ENCODE peak calls at places on chromosomes 3 and 15, in four cellular contexts. One of them, this sample, is unnamed.

GRCh38 chr15:31341036-31341435 is 14.4 kb downstream of the KLF13 start:
- DNase-seq in Kasumi-1: no peak
- DNase-seq in H9: no peak
- DNase-seq in HuH-7: no peak
- DNase-seq in this sample: no peak

GRCh38 chr3:55899887-55900286 is 412.8 kb upstream of the WNT5A start:
- DNase-seq in Kasumi-1: no peak
- DNase-seq in HuH-7: no peak
- DNase-seq in H9: peak
- DNase-seq in this sample: peak

GRCh38 chr3:84959470-84960380 is 936 bp downstream of the CADM2 start:
- DNase-seq in Kasumi-1: no peak
- DNase-seq in H9: peak
- DNase-seq in HuH-7: no peak
- DNase-seq in this sample: peak

GRCh38 chr3:30203301-30203700 is 403.1 kb upstream of the TGFBR2 start:
- DNase-seq in H9: no peak
- DNase-seq in Kasumi-1: no peak
- DNase-seq in HuH-7: no peak
- DNase-seq in this sample: no peak

GRCh38 chr15:77107531-77108355 is 36.8 kb upstream of the TSPAN3 start:
- DNase-seq in Kasumi-1: peak
- DNase-seq in HuH-7: peak
- DNase-seq in H9: peak
- DNase-seq in this sample: peak

GRCh38 chr15:88376574-88377174 is 90.5 kb downstream of the MRPL46 start:
- DNase-seq in H9: no peak
- DNase-seq in Kasumi-1: no peak
- DNase-seq in HuH-7: no peak
- DNase-seq in this sample: no peak

GRCh38 chr3:81769271-81769670 is 7.8 kb upstream of the GBE1 start:
- DNase-seq in Kasumi-1: no peak
- DNase-seq in H9: no peak
- DNase-seq in HuH-7: no peak
- DNase-seq in this sample: no peak

GRCh38 chr15:83380682-83381081 is 66.5 kb upstream of the SH3GL3 start:
- DNase-seq in HuH-7: peak
- DNase-seq in H9: peak
- DNase-seq in Kasumi-1: peak
- DNase-seq in this sample: peak

GRCh38 chr15:35481992-35482391 is 64.0 kb downstream of the DPH6 start:
- DNase-seq in Kasumi-1: no peak
- DNase-seq in H9: peak
- DNase-seq in HuH-7: no peak
- DNase-seq in this sample: peak

GRCh38 chr3:47404955-47405790 is 24.4 kb downstream of the PTPN23 start:
- DNase-seq in H9: no peak
- DNase-seq in Kasumi-1: no peak
- DNase-seq in HuH-7: no peak
- DNase-seq in this sample: peak

GRCh38 chr3:158791259-158791920 is 10.5 kb upstream of the MFSD1 start:
- DNase-seq in Kasumi-1: peak
- DNase-seq in HuH-7: no peak
- DNase-seq in H9: no peak
- DNase-seq in this sample: peak

GRCh38 chr3:125684199-125684598 is 88.9 kb upstream of the OSBPL11 start:
- DNase-seq in HuH-7: peak
- DNase-seq in H9: peak
- DNase-seq in Kasumi-1: no peak
- DNase-seq in this sample: peak

GRCh38 chr15:90710436-90710835 is 6.7 kb upstream of the BLM start:
- DNase-seq in HuH-7: no peak
- DNase-seq in Kasumi-1: no peak
- DNase-seq in H9: peak
- DNase-seq in this sample: peak

GRCh38 chr3:101998256-101998926 is 149.1 kb downstream of the NFKBIZ start:
- DNase-seq in Kasumi-1: no peak
- DNase-seq in HuH-7: no peak
- DNase-seq in H9: no peak
- DNase-seq in this sample: no peak

GRCh38 chr3:80688814-80689213 is 921.0 kb upstream of the ROBO1 start:
- DNase-seq in HuH-7: no peak
- DNase-seq in H9: no peak
- DNase-seq in Kasumi-1: peak
- DNase-seq in this sample: no peak

GRCh38 chr3:120147072-120147871 is 53.0 kb upstream of the GSK3B start:
- DNase-seq in Kasumi-1: peak
- DNase-seq in HuH-7: no peak
- DNase-seq in H9: peak
- DNase-seq in this sample: peak

GRCh38 chr15:33956397-33956796 is 11.9 kb upstream of the CHRM5 start:
- DNase-seq in H9: no peak
- DNase-seq in HuH-7: no peak
- DNase-seq in Kasumi-1: no peak
- DNase-seq in this sample: no peak

GRCh38 chr3:46565607-46566039 is 479 bp downstream of the LRRC2 start:
- DNase-seq in HuH-7: peak
- DNase-seq in H9: peak
- DNase-seq in Kasumi-1: no peak
- DNase-seq in this sample: peak

GRCh38 chr15:74383695-74384565 is 16.5 kb upstream of the CYP11A1 start:
- DNase-seq in Kasumi-1: no peak
- DNase-seq in H9: no peak
- DNase-seq in HuH-7: no peak
- DNase-seq in this sample: no peak

GRCh38 chr3:177679568-177680441 is 482.5 kb upstream of the TBL1XR1 start:
- DNase-seq in Kasumi-1: peak
- DNase-seq in H9: no peak
- DNase-seq in HuH-7: no peak
- DNase-seq in this sample: no peak

GRCh38 chr3:150345021-150345538 is 63.0 kb upstream of the TSC22D2 start:
- DNase-seq in HuH-7: peak
- DNase-seq in H9: peak
- DNase-seq in Kasumi-1: no peak
- DNase-seq in this sample: peak

GRCh38 chr3:87228316-87228715 is 1.2 kb downstream of the CHMP2B start:
- DNase-seq in H9: no peak
- DNase-seq in HuH-7: no peak
- DNase-seq in Kasumi-1: no peak
- DNase-seq in this sample: no peak

GRCh38 chr3:172181936-172182708 is 142.7 kb downstream of the FNDC3B start:
- DNase-seq in Kasumi-1: peak
- DNase-seq in HuH-7: no peak
- DNase-seq in H9: no peak
- DNase-seq in this sample: no peak

GRCh38 chr3:113952921-113953320 is 5.1 kb downstream of the ZDHHC23 start:
- DNase-seq in HuH-7: no peak
- DNase-seq in Kasumi-1: no peak
- DNase-seq in H9: no peak
- DNase-seq in this sample: no peak

GRCh38 chr15:90493647-90494046 is 36.1 kb upstream of the CRTC3 start:
- DNase-seq in HuH-7: no peak
- DNase-seq in H9: no peak
- DNase-seq in Kasumi-1: no peak
- DNase-seq in this sample: no peak

GRCh38 chr3:197426161-197426566 is 127.8 kb upstream of the DLG1 start:
- DNase-seq in HuH-7: no peak
- DNase-seq in Kasumi-1: no peak
- DNase-seq in H9: no peak
- DNase-seq in this sample: no peak

GRCh38 chr3:190008432-190008831 is 112.3 kb downstream of the P3H2 start:
- DNase-seq in HuH-7: no peak
- DNase-seq in H9: no peak
- DNase-seq in Kasumi-1: no peak
- DNase-seq in this sample: no peak